ENCODE peak calls at places on chromosomes 4 and X, in five cellular contexts. T, S, N, Q and M are unnamed samples.
A peak's percentile ranks its signal among the peaks of the same experiment; 100 is the strongest.

GRCh38 chr4:84171871-84172270 is 327.2 kb downstream of the NKX6-1 start:
- DNase-seq in T (no peak), S (no peak), N (no peak), Q (no peak), M (no peak)

GRCh38 chr4:138978600-138978999 is 37.0 kb upstream of the NOCT start:
- DNase-seq in T (no peak), S (no peak), N (no peak), Q (no peak), M (no peak)

GRCh38 chrX:103565752-103566151 is 19.6 kb upstream of the TCEAL4 start:
- DNase-seq in T (no peak), S (no peak), N (no peak), Q (no peak), M (no peak)

GRCh38 chr4:19512086-19512485 is 739.6 kb upstream of the SLIT2 start:
- DNase-seq in T (no peak), S (no peak), N (no peak), Q (no peak), M (no peak)

GRCh38 chr4:22978656-22979055 is 285.9 kb downstream of the GBA3 start:
- DNase-seq in T (no peak), S (no peak), N (no peak), Q (no peak), M (no peak)

GRCh38 chr4:149121015-149121404 is 678.8 kb upstream of the NR3C2 start:
- DNase-seq in T (no peak), S (no peak), N (no peak), Q (no peak), M (no peak)

GRCh38 chr4:184688447-184688846 is 38.9 kb downstream of the PRIMPOL start:
- DNase-seq in T (no peak), S (no peak), N (no peak), Q (no peak), M (no peak)

GRCh38 chr4:100898844-100899243 is 381.0 kb upstream of the EMCN start:
- DNase-seq in T (no peak), S (no peak), N (no peak), Q (no peak), M (peak; percentile 23)

GRCh38 chrX:41689711-41690110 is 938 bp downstream of the GPR34 start:
- DNase-seq in T (no peak), S (no peak), N (no peak), Q (no peak), M (no peak)

GRCh38 chr4:82235346-82235745 is 138.4 kb downstream of the HNRNPD start:
- DNase-seq in T (no peak), S (no peak), N (no peak), Q (no peak), M (no peak)

GRCh38 chr4:3683744-3684421 is 82.3 kb upstream of the ADRA2C start:
- DNase-seq in T (no peak), S (no peak), N (no peak), Q (no peak), M (no peak)

GRCh38 chr4:109977854-109978501 is 65.3 kb downstream of the EGF start:
- DNase-seq in T (no peak), S (no peak), N (no peak), Q (peak; percentile 18), M (no peak)

GRCh38 chr4:88623097-88623496 is 30.8 kb downstream of the HERC3 start:
- DNase-seq in T (no peak), S (no peak), N (no peak), Q (peak; percentile 24), M (no peak)

GRCh38 chr4:155025762-155026457 is 182.5 kb upstream of the NPY2R start:
- DNase-seq in T (no peak), S (no peak), N (peak; percentile 15), Q (peak; percentile 48), M (peak; percentile 28)

GRCh38 chrX:41822917-41823316 is 98.9 kb downstream of the GPR82 start:
- DNase-seq in T (no peak), S (no peak), N (no peak), Q (no peak), M (no peak)

GRCh38 chr4:67198757-67199156 is 346.5 kb downstream of the CENPC start:
- DNase-seq in T (no peak), S (no peak), N (no peak), Q (no peak), M (no peak)

GRCh38 chr4:109735566-109736454 is 5.9 kb upstream of the PLA2G12A start:
- DNase-seq in T (no peak), S (no peak), N (no peak), Q (no peak), M (no peak)

GRCh38 chr4:71020611-71021010 is 27.2 kb downstream of the DCK start:
- DNase-seq in T (no peak), S (no peak), N (no peak), Q (no peak), M (no peak)

GRCh38 chrX:5857232-5857631 is 371.4 kb downstream of the NLGN4X start:
- DNase-seq in T (no peak), S (no peak), N (no peak), Q (no peak), M (no peak)

GRCh38 chr4:185138161-185138560 is 4.9 kb upstream of the SLC25A4 start:
- DNase-seq in T (no peak), S (no peak), N (no peak), Q (no peak), M (no peak)

GRCh38 chr4:134848681-134849080 is 647.1 kb upstream of the PABPC4L start:
- DNase-seq in T (no peak), S (no peak), N (no peak), Q (no peak), M (no peak)

GRCh38 chrX:72002886-72003285 is 92.2 kb downstream of the NHSL2 start:
- DNase-seq in T (no peak), S (no peak), N (no peak), Q (no peak), M (no peak)

GRCh38 chr4:3436798-3437581 is 4.8 kb upstream of the HGFAC start:
- DNase-seq in T (no peak), S (no peak), N (peak; percentile 8), Q (no peak), M (peak; percentile 85)

GRCh38 chr4:38948551-38948950 is 80.9 kb downstream of the FAM114A1 start:
- DNase-seq in T (peak; percentile 64), S (no peak), N (no peak), Q (no peak), M (no peak)

GRCh38 chrX:81957900-81958545 is 756.1 kb downstream of the SH3BGRL start:
- DNase-seq in T (no peak), S (no peak), N (no peak), Q (no peak), M (no peak)

GRCh38 chr4:177131736-177132135 is 177.9 kb upstream of the NEIL3 start:
- DNase-seq in T (no peak), S (no peak), N (no peak), Q (no peak), M (no peak)

GRCh38 chr4:42914937-42915336 is 22.4 kb downstream of the GRXCR1 start:
- DNase-seq in T (no peak), S (no peak), N (no peak), Q (no peak), M (no peak)

GRCh38 chr4:112213850-112214249 is 17.7 kb upstream of the AP1AR start:
- DNase-seq in T (no peak), S (no peak), N (no peak), Q (no peak), M (no peak)

GRCh38 chr4:166197166-166197565 is 324.1 kb downstream of the TLL1 start:
- DNase-seq in T (no peak), S (no peak), N (no peak), Q (no peak), M (no peak)

DNA sequence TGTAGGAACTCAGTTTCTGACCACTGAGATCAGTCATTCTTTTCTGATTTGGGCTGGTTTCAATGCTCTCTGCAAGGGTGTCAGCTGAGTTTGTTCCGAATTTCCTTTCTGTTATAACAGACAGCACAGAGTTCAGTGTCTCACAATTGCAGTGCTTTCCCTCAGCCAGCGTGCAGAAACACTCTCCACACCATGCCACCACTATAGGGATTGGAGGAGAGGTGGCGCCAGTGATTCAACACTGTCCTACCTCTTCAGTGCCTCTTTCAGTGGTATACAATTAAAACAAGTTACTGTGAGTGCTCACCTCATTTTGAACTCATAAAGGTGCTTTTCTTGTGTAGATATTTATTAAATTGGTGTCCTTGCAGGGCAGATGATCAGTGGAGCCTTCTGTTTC is 413.2 kb upstream of the CXorf51B start:
- DNase-seq in T (no peak), S (no peak), N (no peak), Q (no peak), M (no peak)
- H3K9me3 ChIP-seq in T (no peaks in the 10 kb centered on the region), S (no peaks in the 10 kb centered on the region), N (no peaks in the 10 kb centered on the region), Q (peaks cover 55% of the 10 kb centered on the region), M (no peaks in the 10 kb centered on the region)

GRCh38 chr4:17884511-17884910 is 73.7 kb downstream of the NCAPG start:
- DNase-seq in T (no peak), S (no peak), N (no peak), Q (no peak), M (no peak)
- H3K9me3 ChIP-seq in T (no peaks in the 10 kb centered on the region), S (no peaks in the 10 kb centered on the region), N (no peaks in the 10 kb centered on the region), Q (no peaks in the 10 kb centered on the region), M (no peaks in the 10 kb centered on the region)

GRCh38 chr4:244471-244870 is 60.8 kb downstream of the ZNF732 start:
- DNase-seq in T (peak; percentile 19), S (no peak), N (no peak), Q (peak; percentile 21), M (peak; percentile 51)

GRCh38 chr4:243407-243806 is 61.9 kb downstream of the ZNF732 start:
- DNase-seq in T (no peak), S (no peak), N (no peak), Q (no peak), M (no peak)

DNA sequence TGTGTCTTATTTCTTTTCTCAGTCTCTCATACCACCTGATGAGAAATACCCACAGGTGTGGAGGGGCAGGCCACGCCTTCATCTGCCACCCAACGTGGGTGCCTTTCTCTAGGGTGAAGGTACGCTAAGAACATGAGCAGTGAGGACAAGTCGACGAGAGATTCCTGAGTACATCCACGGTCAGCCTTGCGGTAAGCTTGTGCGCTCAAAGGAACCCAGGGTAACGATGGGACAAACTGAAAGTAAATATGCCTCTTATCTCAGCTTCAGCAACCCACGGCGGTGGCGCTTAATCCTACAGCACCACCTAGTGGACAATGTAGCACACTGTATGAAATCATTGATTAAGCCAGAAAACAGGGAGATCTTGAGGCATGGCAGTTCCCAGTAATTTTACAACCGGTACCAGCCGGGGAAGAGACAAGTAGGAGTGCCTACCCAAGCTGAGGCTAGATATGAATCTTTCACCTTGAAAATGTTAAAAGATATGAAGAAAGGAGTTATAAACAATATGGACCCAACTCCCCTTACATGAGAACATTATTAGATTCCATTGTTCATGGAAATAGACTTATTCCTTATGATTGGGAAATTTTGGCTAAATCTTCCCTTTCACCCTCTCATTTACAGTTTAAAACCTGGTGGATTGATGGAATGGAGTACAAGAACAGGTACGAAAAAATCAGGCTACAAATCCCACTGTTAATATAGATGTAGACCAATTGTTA is 63.0 kb downstream of the ZNF732 start:
- DNase-seq in T (peak; percentile 61), S (peak; percentile 65), N (peak; percentile 50), Q (peak; percentile 18), M (no peak)
- H3K9me3 ChIP-seq in T (no peaks in the 10 kb centered on the region), S (peaks cover 3% of the 10 kb centered on the region), N (no peaks in the 10 kb centered on the region), Q (peaks cover 77% of the 10 kb centered on the region), M (no peaks in the 10 kb centered on the region)

DNA sequence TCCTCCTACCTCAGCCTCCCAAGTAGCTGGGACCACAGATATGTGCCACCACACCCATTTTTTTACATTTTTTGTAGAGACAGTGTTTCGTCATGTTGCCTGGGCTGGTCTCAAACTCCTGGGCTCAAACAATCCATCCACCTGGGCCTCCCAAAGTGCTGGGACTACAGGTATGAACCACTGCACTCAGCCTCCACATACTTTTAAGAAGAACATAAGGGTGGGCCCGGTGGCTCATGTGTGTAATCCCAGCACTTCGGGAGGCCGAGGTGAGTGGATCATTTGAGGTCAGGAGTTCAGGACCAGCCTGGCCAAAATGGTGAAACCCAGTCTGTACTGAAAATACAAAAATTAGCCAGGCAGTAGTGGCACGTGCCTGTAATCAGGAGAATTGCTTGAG is 51.5 kb upstream of the MXD4 start:
- DNase-seq in T (no peak), S (no peak), N (no peak), Q (no peak), M (no peak)
- H3K9me3 ChIP-seq in T (peaks cover 9% of the 10 kb centered on the region), S (peaks cover 14% of the 10 kb centered on the region), N (peaks cover 26% of the 10 kb centered on the region), Q (no peaks in the 10 kb centered on the region), M (no peaks in the 10 kb centered on the region)

GRCh38 chrX:65331371-65331770 is 203.2 kb downstream of the LAS1L start:
- DNase-seq in T (no peak), S (no peak), N (no peak), Q (no peak), M (no peak)
- H3K9me3 ChIP-seq in T (peaks cover 4% of the 10 kb centered on the region), S (peaks cover 2% of the 10 kb centered on the region), N (no peaks in the 10 kb centered on the region), Q (no peaks in the 10 kb centered on the region), M (no peaks in the 10 kb centered on the region)